ENCODE peak calls at places on chromosomes 2 and 18, in eight cellular contexts. One of them, this sample, is unnamed. For H3K36me3, the result is how much of the 10 kb centered on the place peaks cover.

GRCh38 chr2:232842689-232843088 is 27.4 kb upstream of the SNORC start:
- DNase-seq in H1: no peak
- DNase-seq in breast epithelium: no peak
- DNase-seq in GM12878: no peak
- DNase-seq in HepG2: no peak
- DNase-seq in endothelial cell of umbilical vein: no peak
- DNase-seq in K562: no peak
- DNase-seq in Panc1: no peak
- DNase-seq in this sample: no peak

GRCh38 chr2:120390381-120391055 is 44.6 kb downstream of the INHBB start:
- DNase-seq in Panc1: no peak
- DNase-seq in breast epithelium: no peak
- DNase-seq in endothelial cell of umbilical vein: no peak
- DNase-seq in HepG2: no peak
- DNase-seq in GM12878: no peak
- DNase-seq in H1: no peak
- DNase-seq in K562: no peak
- DNase-seq in this sample: no peak

GRCh38 chr2:120770176-120770575 is 34.5 kb downstream of the GLI2 start:
- DNase-seq in K562: no peak
- DNase-seq in HepG2: no peak
- DNase-seq in H1: no peak
- DNase-seq in endothelial cell of umbilical vein: no peak
- DNase-seq in breast epithelium: no peak
- DNase-seq in Panc1: no peak
- DNase-seq in GM12878: no peak
- DNase-seq in this sample: no peak

GRCh38 chr2:225597911-225598310 is 198.4 kb downstream of the NYAP2 start:
- DNase-seq in endothelial cell of umbilical vein: no peak
- DNase-seq in GM12878: no peak
- DNase-seq in breast epithelium: no peak
- DNase-seq in HepG2: no peak
- DNase-seq in H1: no peak
- DNase-seq in K562: no peak
- DNase-seq in Panc1: no peak
- DNase-seq in this sample: no peak

GRCh38 chr2:137677466-137677865 is 286.8 kb upstream of the HNMT start:
- DNase-seq in H1: no peak
- DNase-seq in HepG2: no peak
- DNase-seq in GM12878: no peak
- DNase-seq in breast epithelium: no peak
- DNase-seq in Panc1: no peak
- DNase-seq in K562: no peak
- DNase-seq in endothelial cell of umbilical vein: no peak
- DNase-seq in this sample: no peak

GRCh38 chr18:22840606-22841144 is 92.5 kb upstream of the RBBP8 start:
- DNase-seq in K562: no peak
- DNase-seq in H1: no peak
- DNase-seq in GM12878: no peak
- DNase-seq in endothelial cell of umbilical vein: no peak
- DNase-seq in Panc1: no peak
- DNase-seq in breast epithelium: no peak
- DNase-seq in HepG2: no peak
- DNase-seq in this sample: no peak

GRCh38 chr2:239234151-239234825 is 166.5 kb downstream of the HDAC4 start:
- DNase-seq in endothelial cell of umbilical vein: no peak
- DNase-seq in K562: no peak
- DNase-seq in HepG2: no peak
- DNase-seq in breast epithelium: no peak
- DNase-seq in Panc1: no peak
- DNase-seq in H1: no peak
- DNase-seq in GM12878: no peak
- DNase-seq in this sample: no peak

GRCh38 chr18:63444567-63444966 is 22.3 kb upstream of the VPS4B start:
- DNase-seq in Panc1: no peak
- DNase-seq in K562: no peak
- DNase-seq in breast epithelium: no peak
- DNase-seq in HepG2: no peak
- DNase-seq in endothelial cell of umbilical vein: no peak
- DNase-seq in H1: no peak
- DNase-seq in GM12878: no peak
- DNase-seq in this sample: no peak

GRCh38 chr2:37858725-37859267 is 66.3 kb upstream of the RMDN2 start:
- DNase-seq in Panc1: no peak
- DNase-seq in H1: no peak
- DNase-seq in K562: no peak
- DNase-seq in GM12878: no peak
- DNase-seq in breast epithelium: no peak
- DNase-seq in HepG2: no peak
- DNase-seq in endothelial cell of umbilical vein: no peak
- DNase-seq in this sample: no peak

GRCh38 chr2:35099345-35099744 is 1256.2 kb upstream of the CRIM1 start:
- DNase-seq in K562: no peak
- DNase-seq in GM12878: no peak
- DNase-seq in breast epithelium: no peak
- DNase-seq in Panc1: no peak
- DNase-seq in endothelial cell of umbilical vein: no peak
- DNase-seq in H1: no peak
- DNase-seq in HepG2: no peak
- DNase-seq in this sample: no peak

GRCh38 chr2:145028055-145028630 is 508.2 kb upstream of the ZEB2 start:
- DNase-seq in HepG2: no peak
- DNase-seq in endothelial cell of umbilical vein: no peak
- DNase-seq in breast epithelium: no peak
- DNase-seq in Panc1: no peak
- DNase-seq in H1: no peak
- DNase-seq in K562: no peak
- DNase-seq in GM12878: no peak
- DNase-seq in this sample: no peak

GRCh38 chr18:36419913-36420531 is 122.5 kb downstream of the FHOD3 start:
- DNase-seq in endothelial cell of umbilical vein: no peak
- DNase-seq in GM12878: no peak
- DNase-seq in H1: no peak
- DNase-seq in breast epithelium: no peak
- DNase-seq in HepG2: peak
- DNase-seq in K562: no peak
- DNase-seq in Panc1: peak
- DNase-seq in this sample: no peak

DNA sequence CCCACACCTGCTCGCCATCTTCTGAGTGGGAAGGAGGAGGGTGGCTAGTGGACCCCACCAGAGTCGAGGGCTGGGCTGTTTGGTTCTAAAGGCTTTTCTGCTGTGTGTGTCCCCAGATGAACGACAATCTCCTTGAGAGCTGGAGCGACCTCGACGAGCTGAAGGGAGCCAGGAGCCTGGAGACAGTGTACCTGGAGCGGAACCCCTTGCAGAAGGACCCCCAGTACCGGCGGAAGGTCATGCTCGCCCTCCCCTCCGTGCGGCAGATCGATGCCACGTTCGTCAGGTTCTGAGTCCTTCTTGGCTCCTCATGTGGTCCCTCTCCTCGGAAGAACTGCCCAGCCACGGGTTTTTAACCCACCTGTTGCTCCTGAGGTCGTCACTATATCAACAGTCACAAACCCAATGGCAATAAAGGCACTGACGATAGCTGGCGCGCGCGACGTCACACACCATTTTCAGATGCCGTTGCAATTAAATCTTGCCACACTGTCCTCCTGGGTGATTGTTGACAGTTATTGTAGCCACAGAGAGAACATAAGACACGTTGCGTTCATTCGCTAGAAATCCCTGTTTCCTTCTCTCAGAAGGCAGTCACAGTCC is 5.8 kb upstream of the ANO7 start:
- DNase-seq in HepG2: no peak
- DNase-seq in K562: no peak
- DNase-seq in endothelial cell of umbilical vein: no peak
- DNase-seq in H1: no peak
- DNase-seq in breast epithelium: no peak
- DNase-seq in Panc1: no peak
- DNase-seq in GM12878: no peak
- DNase-seq in this sample: no peak
- H3K36me3 ChIP-seq in HepG2: under half
- H3K36me3 ChIP-seq in K562: under half
- H3K36me3 ChIP-seq in endothelial cell of umbilical vein: under half
- H3K36me3 ChIP-seq in H1: under half
- H3K36me3 ChIP-seq in breast epithelium: under half
- H3K36me3 ChIP-seq in Panc1: under half
- H3K36me3 ChIP-seq in GM12878: under half
- H3K36me3 ChIP-seq in this sample: under half

DNA sequence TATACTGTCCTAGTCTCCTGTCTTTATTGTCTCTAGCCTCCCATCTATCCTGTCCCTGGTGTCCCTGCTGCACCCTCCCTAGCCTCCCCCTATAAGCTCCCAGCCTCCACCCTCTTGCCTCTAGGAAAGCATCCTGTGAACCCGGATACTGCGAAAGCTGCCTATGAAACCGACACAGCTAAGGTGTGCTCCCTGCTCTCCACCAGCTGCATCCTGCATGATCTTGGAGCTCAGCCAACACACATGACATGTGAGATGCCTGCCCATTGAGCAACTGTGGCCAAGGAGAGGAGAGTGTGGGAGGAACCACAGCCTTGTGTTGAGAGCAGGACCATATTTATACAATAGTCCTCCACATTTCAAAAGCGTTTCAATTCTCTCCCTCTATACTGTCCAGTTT is 187.1 kb downstream of the ZBTB7C start:
- DNase-seq in HepG2: peak
- DNase-seq in Panc1: no peak
- DNase-seq in H1: no peak
- DNase-seq in endothelial cell of umbilical vein: no peak
- DNase-seq in breast epithelium: peak
- DNase-seq in K562: no peak
- DNase-seq in GM12878: peak
- DNase-seq in this sample: no peak
- TF ChIP-seq POLR2AphosphoS5 in HepG2: no peak
- TF ChIP-seq POLR2AphosphoS5 in Panc1: no peak
- TF ChIP-seq POLR2AphosphoS5 in H1: no peak
- TF ChIP-seq POLR2AphosphoS5 in endothelial cell of umbilical vein: no peak
- TF ChIP-seq POLR2AphosphoS5 in breast epithelium: peak
- TF ChIP-seq POLR2AphosphoS5 in K562: no peak
- TF ChIP-seq POLR2AphosphoS5 in GM12878: no peak
- TF ChIP-seq POLR2AphosphoS5 in this sample: no peak

DNA sequence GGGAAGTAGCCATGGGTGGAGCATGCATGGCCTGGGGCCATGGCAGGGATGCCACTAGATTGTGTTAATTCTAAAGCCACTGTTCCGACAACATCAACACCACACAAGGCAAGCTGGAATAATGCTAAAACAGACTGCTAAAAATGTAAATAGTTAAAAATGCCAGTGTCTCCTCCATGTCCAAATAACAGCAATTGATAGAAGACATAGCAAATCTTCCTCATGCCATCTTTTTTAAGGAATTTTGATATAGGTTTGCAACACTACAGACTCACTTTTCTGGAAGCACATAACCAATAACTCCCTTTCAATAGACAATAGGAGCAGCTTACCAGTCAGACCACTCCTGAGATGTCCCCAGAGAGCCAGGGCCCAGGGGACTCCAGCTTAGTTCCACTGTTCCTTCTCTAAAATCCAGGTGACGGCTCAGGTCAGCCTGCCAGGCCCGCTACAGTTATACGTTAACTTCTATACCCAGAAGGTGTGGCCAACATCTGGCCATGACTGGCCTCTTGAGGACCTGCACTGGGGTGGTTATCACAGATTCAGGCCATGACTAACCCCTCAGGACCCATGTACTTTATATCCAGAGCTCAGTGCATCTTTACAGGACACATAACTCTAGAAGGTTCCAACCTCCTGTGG is 20.3 kb downstream of the TUBB6 start:
- DNase-seq in Panc1: no peak
- DNase-seq in K562: no peak
- DNase-seq in HepG2: no peak
- DNase-seq in breast epithelium: no peak
- DNase-seq in H1: no peak
- DNase-seq in GM12878: no peak
- DNase-seq in endothelial cell of umbilical vein: no peak
- DNase-seq in this sample: no peak
- H3K36me3 ChIP-seq in Panc1: under half
- H3K36me3 ChIP-seq in K562: half or more
- H3K36me3 ChIP-seq in HepG2: under half
- H3K36me3 ChIP-seq in breast epithelium: under half
- H3K36me3 ChIP-seq in H1: under half
- H3K36me3 ChIP-seq in GM12878: under half
- H3K36me3 ChIP-seq in endothelial cell of umbilical vein: under half
- H3K36me3 ChIP-seq in this sample: half or more

GRCh38 chr2:175855794-175856453 is 146.1 kb downstream of the LNPK start:
- DNase-seq in endothelial cell of umbilical vein: no peak
- DNase-seq in K562: no peak
- DNase-seq in GM12878: no peak
- DNase-seq in H1: no peak
- DNase-seq in breast epithelium: no peak
- DNase-seq in HepG2: no peak
- DNase-seq in Panc1: no peak
- DNase-seq in this sample: no peak
- TF ChIP-seq POLR2AphosphoS5 in endothelial cell of umbilical vein: no peak
- TF ChIP-seq POLR2AphosphoS5 in K562: no peak
- TF ChIP-seq POLR2AphosphoS5 in GM12878: no peak
- TF ChIP-seq POLR2AphosphoS5 in H1: no peak
- TF ChIP-seq POLR2AphosphoS5 in breast epithelium: no peak
- TF ChIP-seq POLR2AphosphoS5 in HepG2: no peak
- TF ChIP-seq POLR2AphosphoS5 in Panc1: no peak
- TF ChIP-seq POLR2AphosphoS5 in this sample: no peak

DNA sequence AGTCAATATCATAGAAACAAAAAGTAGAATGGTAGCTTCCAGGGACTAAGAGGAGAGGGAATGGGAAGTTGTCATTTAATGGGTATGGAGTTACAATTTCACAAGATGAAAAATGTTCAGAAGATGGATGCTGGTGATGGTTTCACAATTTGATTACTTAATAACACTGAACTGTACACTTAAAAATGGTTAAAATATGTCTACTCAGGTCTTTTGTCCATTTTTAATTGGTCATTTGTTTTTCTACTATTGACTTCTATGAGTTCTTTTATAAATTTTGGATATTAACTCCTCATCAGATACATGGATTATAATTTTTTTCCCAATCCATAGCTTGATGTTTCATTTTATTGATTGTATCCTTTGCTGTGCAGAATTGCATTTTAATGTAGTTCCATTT is 275.5 kb downstream of the AKAIN1 start:
- DNase-seq in Panc1: no peak
- DNase-seq in K562: no peak
- DNase-seq in endothelial cell of umbilical vein: no peak
- DNase-seq in H1: no peak
- DNase-seq in breast epithelium: no peak
- DNase-seq in HepG2: no peak
- DNase-seq in GM12878: no peak
- DNase-seq in this sample: no peak
- H3K36me3 ChIP-seq in Panc1: under half
- H3K36me3 ChIP-seq in K562: under half
- H3K36me3 ChIP-seq in endothelial cell of umbilical vein: under half
- H3K36me3 ChIP-seq in H1: under half
- H3K36me3 ChIP-seq in breast epithelium: under half
- H3K36me3 ChIP-seq in HepG2: under half
- H3K36me3 ChIP-seq in GM12878: under half
- H3K36me3 ChIP-seq in this sample: under half

This sample was measured in vagina.